ENCODE peak calls at places on chromosome 11, in five cellular contexts. One of them, this sample, is unnamed.

GRCh38 chr11:3138178-3139085 is 26.7 kb downstream of the OSBPL5 start:
- DNase-seq in activated T-cell treated with anti-CD3 and anti-CD28 coated beads, Interleukin-2, amount 50 U/mL, for 72 hours: no peak
- DNase-seq in stimulated activated CD8-positive, alpha-beta memory T cell treated with anti-CD3 and anti-CD28 coated beads, Interleukin-7, amount 100 ng/mL, for 4 hours: no peak
- DNase-seq in right lobe of liver: no peak
- DNase-seq in RPMI7951: no peak
- DNase-seq in this sample: no peak

GRCh38 chr11:67368621-67369020 is 4.8 kb downstream of the CLCF1 start:
- DNase-seq in stimulated activated CD8-positive, alpha-beta memory T cell treated with anti-CD3 and anti-CD28 coated beads, Interleukin-7, amount 100 ng/mL, for 4 hours: peak
- DNase-seq in RPMI7951: no peak
- DNase-seq in right lobe of liver: no peak
- DNase-seq in activated T-cell treated with anti-CD3 and anti-CD28 coated beads, Interleukin-2, amount 50 U/mL, for 72 hours: peak
- DNase-seq in this sample: no peak

GRCh38 chr11:2175659-2176058 is 4.0 kb upstream of the TH start:
- DNase-seq in RPMI7951: peak
- DNase-seq in activated T-cell treated with anti-CD3 and anti-CD28 coated beads, Interleukin-2, amount 50 U/mL, for 72 hours: no peak
- DNase-seq in stimulated activated CD8-positive, alpha-beta memory T cell treated with anti-CD3 and anti-CD28 coated beads, Interleukin-7, amount 100 ng/mL, for 4 hours: no peak
- DNase-seq in right lobe of liver: no peak
- DNase-seq in this sample: no peak

GRCh38 chr11:127074151-127074761 is 73.7 kb upstream of the KIRREL3 start:
- DNase-seq in stimulated activated CD8-positive, alpha-beta memory T cell treated with anti-CD3 and anti-CD28 coated beads, Interleukin-7, amount 100 ng/mL, for 4 hours: no peak
- DNase-seq in RPMI7951: peak
- DNase-seq in activated T-cell treated with anti-CD3 and anti-CD28 coated beads, Interleukin-2, amount 50 U/mL, for 72 hours: no peak
- DNase-seq in right lobe of liver: no peak
- DNase-seq in this sample: no peak

GRCh38 chr11:134500621-134501020 is 88.6 kb upstream of the B3GAT1 start:
- DNase-seq in stimulated activated CD8-positive, alpha-beta memory T cell treated with anti-CD3 and anti-CD28 coated beads, Interleukin-7, amount 100 ng/mL, for 4 hours: no peak
- DNase-seq in right lobe of liver: no peak
- DNase-seq in activated T-cell treated with anti-CD3 and anti-CD28 coated beads, Interleukin-2, amount 50 U/mL, for 72 hours: no peak
- DNase-seq in RPMI7951: no peak
- DNase-seq in this sample: no peak

GRCh38 chr11:13119928-13120520 is 110.9 kb downstream of the RASSF10 start:
- DNase-seq in stimulated activated CD8-positive, alpha-beta memory T cell treated with anti-CD3 and anti-CD28 coated beads, Interleukin-7, amount 100 ng/mL, for 4 hours: no peak
- DNase-seq in RPMI7951: no peak
- DNase-seq in right lobe of liver: no peak
- DNase-seq in activated T-cell treated with anti-CD3 and anti-CD28 coated beads, Interleukin-2, amount 50 U/mL, for 72 hours: no peak
- DNase-seq in this sample: no peak

GRCh38 chr11:46431211-46431610 is 39.6 kb upstream of the CHRM4 start:
- DNase-seq in stimulated activated CD8-positive, alpha-beta memory T cell treated with anti-CD3 and anti-CD28 coated beads, Interleukin-7, amount 100 ng/mL, for 4 hours: no peak
- DNase-seq in RPMI7951: no peak
- DNase-seq in activated T-cell treated with anti-CD3 and anti-CD28 coated beads, Interleukin-2, amount 50 U/mL, for 72 hours: no peak
- DNase-seq in right lobe of liver: no peak
- DNase-seq in this sample: no peak

GRCh38 chr11:9617960-9618359 is 44.5 kb downstream of the WEE1 start:
- DNase-seq in activated T-cell treated with anti-CD3 and anti-CD28 coated beads, Interleukin-2, amount 50 U/mL, for 72 hours: no peak
- DNase-seq in RPMI7951: no peak
- DNase-seq in right lobe of liver: no peak
- DNase-seq in stimulated activated CD8-positive, alpha-beta memory T cell treated with anti-CD3 and anti-CD28 coated beads, Interleukin-7, amount 100 ng/mL, for 4 hours: no peak
- DNase-seq in this sample: no peak

GRCh38 chr11:44766112-44766971 is 39.6 kb downstream of the TSPAN18 start:
- DNase-seq in right lobe of liver: peak
- DNase-seq in activated T-cell treated with anti-CD3 and anti-CD28 coated beads, Interleukin-2, amount 50 U/mL, for 72 hours: no peak
- DNase-seq in stimulated activated CD8-positive, alpha-beta memory T cell treated with anti-CD3 and anti-CD28 coated beads, Interleukin-7, amount 100 ng/mL, for 4 hours: no peak
- DNase-seq in RPMI7951: peak
- DNase-seq in this sample: no peak

GRCh38 chr11:79219186-79220045 is 221.4 kb downstream of the TENM4 start:
- DNase-seq in RPMI7951: peak
- DNase-seq in activated T-cell treated with anti-CD3 and anti-CD28 coated beads, Interleukin-2, amount 50 U/mL, for 72 hours: no peak
- DNase-seq in right lobe of liver: no peak
- DNase-seq in stimulated activated CD8-positive, alpha-beta memory T cell treated with anti-CD3 and anti-CD28 coated beads, Interleukin-7, amount 100 ng/mL, for 4 hours: no peak
- DNase-seq in this sample: no peak

GRCh38 chr11:28966951-28967350 is 858.8 kb downstream of the METTL15 start:
- DNase-seq in right lobe of liver: no peak
- DNase-seq in RPMI7951: peak
- DNase-seq in stimulated activated CD8-positive, alpha-beta memory T cell treated with anti-CD3 and anti-CD28 coated beads, Interleukin-7, amount 100 ng/mL, for 4 hours: no peak
- DNase-seq in activated T-cell treated with anti-CD3 and anti-CD28 coated beads, Interleukin-2, amount 50 U/mL, for 72 hours: no peak
- DNase-seq in this sample: no peak

GRCh38 chr11:62223095-62223494 is 14.6 kb downstream of the SCGB2A1 start:
- DNase-seq in RPMI7951: no peak
- DNase-seq in activated T-cell treated with anti-CD3 and anti-CD28 coated beads, Interleukin-2, amount 50 U/mL, for 72 hours: no peak
- DNase-seq in right lobe of liver: no peak
- DNase-seq in stimulated activated CD8-positive, alpha-beta memory T cell treated with anti-CD3 and anti-CD28 coated beads, Interleukin-7, amount 100 ng/mL, for 4 hours: no peak
- DNase-seq in this sample: no peak

GRCh38 chr11:35539781-35540281 is 14.4 kb upstream of the PAMR1 start:
- DNase-seq in activated T-cell treated with anti-CD3 and anti-CD28 coated beads, Interleukin-2, amount 50 U/mL, for 72 hours: no peak
- DNase-seq in right lobe of liver: no peak
- DNase-seq in stimulated activated CD8-positive, alpha-beta memory T cell treated with anti-CD3 and anti-CD28 coated beads, Interleukin-7, amount 100 ng/mL, for 4 hours: no peak
- DNase-seq in RPMI7951: peak
- DNase-seq in this sample: no peak

GRCh38 chr11:3808846-3809623 is 675 bp downstream of the PGAP2 start:
- DNase-seq in right lobe of liver: peak
- DNase-seq in stimulated activated CD8-positive, alpha-beta memory T cell treated with anti-CD3 and anti-CD28 coated beads, Interleukin-7, amount 100 ng/mL, for 4 hours: no peak
- DNase-seq in activated T-cell treated with anti-CD3 and anti-CD28 coated beads, Interleukin-2, amount 50 U/mL, for 72 hours: peak
- DNase-seq in RPMI7951: peak
- DNase-seq in this sample: peak

GRCh38 chr11:100328626-100329340 is 358.3 kb upstream of the ARHGAP42 start:
- DNase-seq in stimulated activated CD8-positive, alpha-beta memory T cell treated with anti-CD3 and anti-CD28 coated beads, Interleukin-7, amount 100 ng/mL, for 4 hours: no peak
- DNase-seq in RPMI7951: no peak
- DNase-seq in activated T-cell treated with anti-CD3 and anti-CD28 coated beads, Interleukin-2, amount 50 U/mL, for 72 hours: no peak
- DNase-seq in right lobe of liver: no peak
- DNase-seq in this sample: no peak

GRCh38 chr11:130390071-130390758 is 38.2 kb downstream of the ADAMTS8 start:
- DNase-seq in right lobe of liver: no peak
- DNase-seq in stimulated activated CD8-positive, alpha-beta memory T cell treated with anti-CD3 and anti-CD28 coated beads, Interleukin-7, amount 100 ng/mL, for 4 hours: no peak
- DNase-seq in RPMI7951: peak
- DNase-seq in activated T-cell treated with anti-CD3 and anti-CD28 coated beads, Interleukin-2, amount 50 U/mL, for 72 hours: no peak
- DNase-seq in this sample: no peak

GRCh38 chr11:34050536-34050935 is 995 bp upstream of the CAPRIN1 start:
- DNase-seq in stimulated activated CD8-positive, alpha-beta memory T cell treated with anti-CD3 and anti-CD28 coated beads, Interleukin-7, amount 100 ng/mL, for 4 hours: no peak
- DNase-seq in activated T-cell treated with anti-CD3 and anti-CD28 coated beads, Interleukin-2, amount 50 U/mL, for 72 hours: no peak
- DNase-seq in RPMI7951: no peak
- DNase-seq in right lobe of liver: no peak
- DNase-seq in this sample: no peak

GRCh38 chr11:251550-251949 is 14.8 kb downstream of the PSMD13 start:
- DNase-seq in activated T-cell treated with anti-CD3 and anti-CD28 coated beads, Interleukin-2, amount 50 U/mL, for 72 hours: no peak
- DNase-seq in RPMI7951: no peak
- DNase-seq in right lobe of liver: no peak
- DNase-seq in stimulated activated CD8-positive, alpha-beta memory T cell treated with anti-CD3 and anti-CD28 coated beads, Interleukin-7, amount 100 ng/mL, for 4 hours: no peak
- DNase-seq in this sample: no peak